ENCODE peak calls at places on chromosomes 3 and 15, in seven cellular contexts. One of them, this sample, is unnamed. For H3K4me1 and H3K27me3, the result is how much of the 10 kb centered on the place peaks cover.

GRCh38 chr15:74283366-74283765 is 47.2 kb downstream of the CCDC33 start:
- DNase-seq in cardiac muscle cell: no peak
- DNase-seq in uterus: no peak
- DNase-seq in right cardiac atrium: no peak
- DNase-seq in aorta: no peak
- DNase-seq in mammary epithelial cell: no peak
- DNase-seq in tibial nerve: no peak
- DNase-seq in this sample: peak

GRCh38 chr15:94164202-94164807 is 67.1 kb upstream of the MCTP2 start:
- DNase-seq in cardiac muscle cell: peak
- DNase-seq in uterus: peak
- DNase-seq in right cardiac atrium: peak
- DNase-seq in aorta: no peak
- DNase-seq in mammary epithelial cell: peak
- DNase-seq in tibial nerve: peak
- DNase-seq in this sample: peak

GRCh38 chr15:99123706-99124451 is 19.0 kb downstream of the SYNM start:
- DNase-seq in cardiac muscle cell: peak
- DNase-seq in uterus: peak
- DNase-seq in right cardiac atrium: peak
- DNase-seq in aorta: peak
- DNase-seq in mammary epithelial cell: peak
- DNase-seq in tibial nerve: peak
- DNase-seq in this sample: peak

GRCh38 chr3:41076399-41076798 is 122.9 kb upstream of the CTNNB1 start:
- DNase-seq in cardiac muscle cell: no peak
- DNase-seq in uterus: no peak
- DNase-seq in right cardiac atrium: no peak
- DNase-seq in aorta: no peak
- DNase-seq in mammary epithelial cell: no peak
- DNase-seq in tibial nerve: no peak
- DNase-seq in this sample: no peak

GRCh38 chr3:142940000-142940399 is 23.5 kb downstream of the PAQR9 start:
- DNase-seq in cardiac muscle cell: no peak
- DNase-seq in uterus: no peak
- DNase-seq in right cardiac atrium: no peak
- DNase-seq in aorta: no peak
- DNase-seq in mammary epithelial cell: no peak
- DNase-seq in tibial nerve: no peak
- DNase-seq in this sample: no peak

GRCh38 chr3:58296269-58296668 is 9.8 kb upstream of the RPP14 start:
- DNase-seq in cardiac muscle cell: no peak
- DNase-seq in uterus: no peak
- DNase-seq in right cardiac atrium: no peak
- DNase-seq in aorta: no peak
- DNase-seq in mammary epithelial cell: no peak
- DNase-seq in tibial nerve: no peak
- DNase-seq in this sample: no peak

GRCh38 chr3:53845103-53845880 is 927 bp downstream of the CHDH start:
- DNase-seq in cardiac muscle cell: peak
- DNase-seq in uterus: peak
- DNase-seq in right cardiac atrium: peak
- DNase-seq in aorta: peak
- DNase-seq in mammary epithelial cell: peak
- DNase-seq in tibial nerve: peak
- DNase-seq in this sample: peak

GRCh38 chr3:52231502-52232278 is 6.2 kb upstream of the TLR9 start:
- DNase-seq in cardiac muscle cell: peak
- DNase-seq in uterus: peak
- DNase-seq in right cardiac atrium: peak
- DNase-seq in aorta: peak
- DNase-seq in mammary epithelial cell: no peak
- DNase-seq in tibial nerve: peak
- DNase-seq in this sample: peak

GRCh38 chr3:125398952-125399351 is 23.8 kb upstream of the ZNF148 start:
- DNase-seq in cardiac muscle cell: no peak
- DNase-seq in uterus: no peak
- DNase-seq in right cardiac atrium: no peak
- DNase-seq in aorta: no peak
- DNase-seq in mammary epithelial cell: peak
- DNase-seq in tibial nerve: no peak
- DNase-seq in this sample: no peak

GRCh38 chr3:76111808-76112207 is 326.5 kb upstream of the ZNF717 start:
- DNase-seq in cardiac muscle cell: no peak
- DNase-seq in uterus: no peak
- DNase-seq in right cardiac atrium: no peak
- DNase-seq in aorta: no peak
- DNase-seq in mammary epithelial cell: no peak
- DNase-seq in tibial nerve: no peak
- DNase-seq in this sample: no peak

GRCh38 chr3:45524605-45525004 is 69.9 kb upstream of the LIMD1 start:
- DNase-seq in cardiac muscle cell: no peak
- DNase-seq in uterus: no peak
- DNase-seq in right cardiac atrium: no peak
- DNase-seq in aorta: no peak
- DNase-seq in mammary epithelial cell: no peak
- DNase-seq in tibial nerve: no peak
- DNase-seq in this sample: no peak

GRCh38 chr15:96354731-96355560 is 24.4 kb downstream of the NR2F2 start:
- DNase-seq in cardiac muscle cell: no peak
- DNase-seq in uterus: no peak
- DNase-seq in right cardiac atrium: no peak
- DNase-seq in aorta: no peak
- DNase-seq in mammary epithelial cell: peak
- DNase-seq in tibial nerve: no peak
- DNase-seq in this sample: peak

GRCh38 chr3:116367761-116368395 is 77.4 kb downstream of the LSAMP start:
- DNase-seq in cardiac muscle cell: no peak
- DNase-seq in uterus: no peak
- DNase-seq in right cardiac atrium: no peak
- DNase-seq in aorta: no peak
- DNase-seq in mammary epithelial cell: no peak
- DNase-seq in tibial nerve: no peak
- DNase-seq in this sample: no peak

GRCh38 chr3:114080201-114080600 is 23.7 kb downstream of the QTRT2 start:
- DNase-seq in cardiac muscle cell: no peak
- DNase-seq in uterus: no peak
- DNase-seq in right cardiac atrium: no peak
- DNase-seq in aorta: no peak
- DNase-seq in mammary epithelial cell: no peak
- DNase-seq in tibial nerve: no peak
- DNase-seq in this sample: no peak

GRCh38 chr3:125236331-125236903 is 23.9 kb upstream of the SLC12A8 start:
- DNase-seq in cardiac muscle cell: peak
- DNase-seq in uterus: no peak
- DNase-seq in right cardiac atrium: no peak
- DNase-seq in aorta: no peak
- DNase-seq in mammary epithelial cell: no peak
- DNase-seq in tibial nerve: no peak
- DNase-seq in this sample: no peak

GRCh38 chr15:86004061-86004460 is 75.6 kb upstream of the AGBL1 start:
- DNase-seq in cardiac muscle cell: no peak
- DNase-seq in uterus: no peak
- DNase-seq in right cardiac atrium: no peak
- DNase-seq in aorta: no peak
- DNase-seq in mammary epithelial cell: no peak
- DNase-seq in tibial nerve: no peak
- DNase-seq in this sample: no peak

GRCh38 chr3:52044869-52045616 is 11.3 kb downstream of the DUSP7 start:
- DNase-seq in cardiac muscle cell: no peak
- DNase-seq in uterus: no peak
- DNase-seq in right cardiac atrium: no peak
- DNase-seq in aorta: no peak
- DNase-seq in mammary epithelial cell: no peak
- DNase-seq in tibial nerve: no peak
- DNase-seq in this sample: no peak

GRCh38 chr15:29805043-29805707 is 17.1 kb downstream of the TJP1 start:
- DNase-seq in cardiac muscle cell: no peak
- DNase-seq in uterus: no peak
- DNase-seq in right cardiac atrium: peak
- DNase-seq in aorta: no peak
- DNase-seq in mammary epithelial cell: peak
- DNase-seq in tibial nerve: peak
- DNase-seq in this sample: no peak

GRCh38 chr15:34609658-34610057 is 26.2 kb upstream of the GOLGA8B start:
- DNase-seq in cardiac muscle cell: peak
- DNase-seq in uterus: no peak
- DNase-seq in right cardiac atrium: no peak
- DNase-seq in aorta: no peak
- DNase-seq in mammary epithelial cell: no peak
- DNase-seq in tibial nerve: no peak
- DNase-seq in this sample: no peak

GRCh38 chr3:127692501-127693335 is 20.0 kb downstream of the ABTB1 start:
- DNase-seq in cardiac muscle cell: no peak
- DNase-seq in uterus: no peak
- DNase-seq in right cardiac atrium: peak
- DNase-seq in aorta: peak
- DNase-seq in mammary epithelial cell: no peak
- DNase-seq in tibial nerve: no peak
- DNase-seq in this sample: no peak

GRCh38 chr15:52438047-52438446 is 90.6 kb downstream of the MYO5A start:
- DNase-seq in cardiac muscle cell: no peak
- DNase-seq in uterus: no peak
- DNase-seq in right cardiac atrium: no peak
- DNase-seq in aorta: no peak
- DNase-seq in mammary epithelial cell: no peak
- DNase-seq in tibial nerve: no peak
- DNase-seq in this sample: no peak

GRCh38 chr3:71724584-71725278 is 471 bp downstream of the EIF4E3 start:
- DNase-seq in cardiac muscle cell: peak
- DNase-seq in uterus: peak
- DNase-seq in right cardiac atrium: peak
- DNase-seq in aorta: peak
- DNase-seq in mammary epithelial cell: peak
- DNase-seq in tibial nerve: no peak
- DNase-seq in this sample: no peak

GRCh38 chr15:41256577-41257038 is 25.5 kb downstream of the CHP1 start:
- DNase-seq in cardiac muscle cell: no peak
- DNase-seq in uterus: no peak
- DNase-seq in right cardiac atrium: no peak
- DNase-seq in aorta: no peak
- DNase-seq in mammary epithelial cell: peak
- DNase-seq in tibial nerve: no peak
- DNase-seq in this sample: no peak

GRCh38 chr15:41258706-41259471 is 27.8 kb downstream of the CHP1 start:
- DNase-seq in cardiac muscle cell: peak
- DNase-seq in uterus: no peak
- DNase-seq in right cardiac atrium: no peak
- DNase-seq in aorta: no peak
- DNase-seq in mammary epithelial cell: peak
- DNase-seq in tibial nerve: no peak
- DNase-seq in this sample: no peak

GRCh38 chr15:41251411-41251810 is 20.3 kb downstream of the CHP1 start:
- DNase-seq in cardiac muscle cell: no peak
- DNase-seq in uterus: no peak
- DNase-seq in right cardiac atrium: no peak
- DNase-seq in aorta: no peak
- DNase-seq in mammary epithelial cell: no peak
- DNase-seq in tibial nerve: no peak
- DNase-seq in this sample: no peak

GRCh38 chr15:41256103-41256502 is 25.0 kb downstream of the CHP1 start:
- DNase-seq in cardiac muscle cell: no peak
- DNase-seq in uterus: no peak
- DNase-seq in right cardiac atrium: no peak
- DNase-seq in aorta: no peak
- DNase-seq in mammary epithelial cell: no peak
- DNase-seq in tibial nerve: no peak
- DNase-seq in this sample: no peak

DNA sequence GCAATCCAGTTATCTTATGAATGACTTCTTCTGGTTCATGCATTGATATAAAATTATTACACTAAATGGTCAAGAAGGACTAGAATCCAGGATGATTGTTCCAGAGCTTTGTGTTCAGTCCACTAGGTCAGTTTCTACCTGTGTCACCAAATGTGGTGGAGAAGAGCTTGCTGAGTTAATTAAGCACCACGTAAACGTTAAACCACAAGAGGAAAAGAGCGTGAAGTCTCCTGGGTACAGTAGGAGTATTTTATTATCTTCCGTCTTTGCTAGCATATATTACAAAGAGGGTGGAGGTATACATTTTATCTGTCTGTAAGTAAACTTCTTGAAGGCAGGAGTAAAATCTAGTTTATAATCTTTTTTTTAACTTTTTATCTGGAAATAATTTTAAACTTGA is 23.5 kb downstream of the CHP1 start:
- DNase-seq in cardiac muscle cell: no peak
- DNase-seq in uterus: no peak
- DNase-seq in right cardiac atrium: no peak
- DNase-seq in aorta: no peak
- DNase-seq in mammary epithelial cell: no peak
- DNase-seq in tibial nerve: no peak
- DNase-seq in this sample: no peak
- H3K4me1 ChIP-seq in cardiac muscle cell: under half
- H3K4me1 ChIP-seq in uterus: under half
- H3K4me1 ChIP-seq in right cardiac atrium: under half
- H3K4me1 ChIP-seq in aorta: under half
- H3K4me1 ChIP-seq in mammary epithelial cell: under half
- H3K4me1 ChIP-seq in tibial nerve: under half
- H3K4me1 ChIP-seq in this sample: under half

GRCh38 chr15:71517751-71518150 is 292.6 kb upstream of the NR2E3 start:
- DNase-seq in cardiac muscle cell: no peak
- DNase-seq in uterus: no peak
- DNase-seq in right cardiac atrium: no peak
- DNase-seq in aorta: no peak
- DNase-seq in mammary epithelial cell: no peak
- DNase-seq in tibial nerve: no peak
- DNase-seq in this sample: no peak
- H3K27me3 ChIP-seq in cardiac muscle cell: under half
- H3K27me3 ChIP-seq in uterus: under half
- H3K27me3 ChIP-seq in right cardiac atrium: under half
- H3K27me3 ChIP-seq in aorta: under half
- H3K27me3 ChIP-seq in mammary epithelial cell: under half
- H3K27me3 ChIP-seq in tibial nerve: under half
- H3K27me3 ChIP-seq in this sample: under half

GRCh38 chr15:90003736-90004135 is 2.6 kb downstream of the ZNF710 start:
- DNase-seq in cardiac muscle cell: no peak
- DNase-seq in uterus: no peak
- DNase-seq in right cardiac atrium: no peak
- DNase-seq in aorta: no peak
- DNase-seq in mammary epithelial cell: no peak
- DNase-seq in tibial nerve: no peak
- DNase-seq in this sample: no peak
- H3K4me3 ChIP-seq in cardiac muscle cell: no peak
- H3K4me3 ChIP-seq in uterus: no peak
- H3K4me3 ChIP-seq in right cardiac atrium: no peak
- H3K4me3 ChIP-seq in aorta: no peak
- H3K4me3 ChIP-seq in mammary epithelial cell: no peak
- H3K4me3 ChIP-seq in tibial nerve: peak
- H3K4me3 ChIP-seq in this sample: no peak

DNA sequence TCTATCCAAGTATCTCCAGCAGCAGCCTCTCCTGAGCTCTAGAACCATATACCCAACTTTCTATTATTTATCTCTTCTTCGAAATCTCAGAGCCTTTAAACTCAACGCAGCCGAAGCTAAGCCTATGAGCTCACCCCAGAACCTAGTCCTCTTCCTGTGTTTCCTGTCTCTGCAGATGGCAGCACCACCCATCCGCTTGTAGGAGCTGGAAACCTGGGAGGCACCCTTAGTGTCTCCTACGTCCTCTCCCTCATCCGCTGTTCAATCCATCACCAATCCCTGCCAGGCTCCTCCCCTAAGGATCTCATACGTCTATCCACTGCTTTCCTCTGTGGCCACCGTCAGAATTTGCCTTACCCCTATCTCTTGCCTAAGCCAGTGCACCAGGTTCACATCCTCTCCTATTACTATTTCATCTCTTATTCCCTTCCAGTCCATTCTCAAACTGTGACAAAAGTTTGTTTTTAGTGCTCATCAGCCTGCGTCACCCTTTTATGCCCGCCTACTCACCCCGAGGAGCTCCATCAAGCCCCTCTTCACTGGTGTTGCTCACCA is 9.6 kb downstream of the VGLL4 start:
- DNase-seq in cardiac muscle cell: no peak
- DNase-seq in uterus: no peak
- DNase-seq in right cardiac atrium: peak
- DNase-seq in aorta: no peak
- DNase-seq in mammary epithelial cell: no peak
- DNase-seq in tibial nerve: no peak
- DNase-seq in this sample: no peak
- H3K4me1 ChIP-seq in cardiac muscle cell: half or more
- H3K4me1 ChIP-seq in uterus: under half
- H3K4me1 ChIP-seq in right cardiac atrium: under half
- H3K4me1 ChIP-seq in aorta: under half
- H3K4me1 ChIP-seq in mammary epithelial cell: under half
- H3K4me1 ChIP-seq in tibial nerve: half or more
- H3K4me1 ChIP-seq in this sample: under half

This sample was measured in HAP-1.